ENCODE peak calls at places on chromosome 19, in five cellular contexts. Z is EH, S is astrocyte of the spinal cord, U is pancreas, M is aorta. F is an unnamed sample.

GRCh38 chr19:2049741-2050348 is 1.2 kb downstream of the MKNK2 start:
- DNase-seq in U (peak; percentile 94), M (peak; percentile 89), Z (peak; percentile 66), S (peak; percentile 58), F (no peak)

GRCh38 chr19:29504454-29504853 is 21.3 kb upstream of the VSTM2B start:
- DNase-seq in M (peak; percentile 33), Z (no peak), S (no peak), U (no peak), F (no peak)

GRCh38 chr19:18063463-18063862 is 23.3 kb downstream of the IL12RB1 start:
- DNase-seq in Z (no peak), U (no peak), S (no peak), M (no peak), F (no peak)

GRCh38 chr19:6343462-6343861 is 10.1 kb upstream of the ACER1 start:
- DNase-seq in S (no peak), M (no peak), Z (no peak), U (no peak), F (no peak)

GRCh38 chr19:29384676-29385075 is 141.1 kb upstream of the VSTM2B start:
- DNase-seq in S (no peak), U (no peak), M (peak; percentile 42), Z (no peak), F (no peak)

GRCh38 chr19:47229674-47230121 is 1.3 kb downstream of the BBC3 start:
- DNase-seq in M (no peak), Z (peak; percentile 30), U (no peak), S (peak; percentile 31), F (no peak)

GRCh38 chr19:55614711-55615552 is 9.4 kb downstream of the ZNF784 start:
- DNase-seq in U (no peak), Z (no peak), M (no peak), S (no peak), F (no peak)

GRCh38 chr19:13036366-13036976 is 41.2 kb downstream of the NFIX start:
- DNase-seq in Z (peak; percentile 86), S (peak; percentile 70), U (no peak), M (peak; percentile 90), F (no peak)

GRCh38 chr19:4058696-4059492 is 7.8 kb downstream of the ZBTB7A start:
- DNase-seq in M (peak; percentile 76), S (no peak), U (no peak), Z (no peak), F (no peak)

GRCh38 chr19:33514885-33515485 is 6.6 kb downstream of the PEPD start:
- DNase-seq in Z (peak; percentile 25), S (no peak), U (no peak), M (no peak), F (no peak)

GRCh38 chr19:7500811-7501450 is 12.1 kb upstream of the PEX11G start:
- DNase-seq in M (no peak), Z (peak; percentile 46), S (no peak), U (peak; percentile 45), F (no peak)

GRCh38 chr19:55259540-55260210 is 858 bp upstream of the PPP6R1 start:
- DNase-seq in Z (no peak), U (peak; percentile 57), S (no peak), M (no peak), F (no peak)

GRCh38 chr19:19261350-19262189 is 11.5 kb downstream of the TM6SF2 start:
- DNase-seq in Z (no peak), S (no peak), U (no peak), M (no peak), F (no peak)

GRCh38 chr19:57477191-57478008 is at the start of gene ZNF772:
- DNase-seq in Z (peak; percentile 96), U (peak; percentile 86), M (peak; percentile 95), S (peak; percentile 96), F (peak; percentile 73)

GRCh38 chr19:35476149-35476548 is 14.1 kb downstream of the KRTDAP start:
- DNase-seq in M (no peak), S (no peak), U (no peak), Z (no peak), F (no peak)

GRCh38 chr19:31980851-31981250 is 364.6 kb upstream of the ZNF507 start:
- DNase-seq in S (no peak), M (no peak), U (no peak), Z (no peak), F (no peak)

GRCh38 chr19:19602713-19603320 is 15.7 kb downstream of the PBX4 start:
- DNase-seq in S (no peak), U (no peak), M (no peak), Z (no peak), F (no peak)

GRCh38 chr19:344625-345319 is at the start of gene MIER2:
- DNase-seq in M (peak; percentile 94), S (peak; percentile 69), U (peak; percentile 86), Z (peak; percentile 75), F (peak; percentile 16)

GRCh38 chr19:40778045-40778864 is at the start of gene RAB4B:
- DNase-seq in S (peak; percentile 100), U (peak; percentile 100), Z (peak; percentile 100), M (peak; percentile 100), F (peak; percentile 99)

GRCh38 chr19:43798546-43799409 is 3.5 kb downstream of the LYPD5 start:
- DNase-seq in M (no peak), U (peak; percentile 53), Z (no peak), S (no peak), F (no peak)

GRCh38 chr19:11984986-11985385 is 20.1 kb downstream of the ZNF763 start:
- DNase-seq in S (no peak), U (no peak), M (no peak), Z (no peak), F (no peak)

GRCh38 chr19:6613711-6614110 is 22.8 kb upstream of the CD70 start:
- DNase-seq in S (no peak), M (no peak), Z (no peak), U (no peak), F (no peak)

GRCh38 chr19:54209748-54210494 is 9.3 kb downstream of the RPS9 start:
- DNase-seq in Z (peak; percentile 98), U (peak; percentile 96), S (peak; percentile 98), M (peak; percentile 92), F (no peak)

GRCh38 chr19:39558623-39559117 is 18.7 kb upstream of the EID2 start:
- DNase-seq in M (no peak), S (no peak), Z (no peak), U (no peak), F (no peak)

GRCh38 chr19:3510727-3511126 is 4.6 kb downstream of the FZR1 start:
- DNase-seq in M (no peak), S (no peak), Z (no peak), U (peak; percentile 33), F (no peak)

GRCh38 chr19:4295972-4296771 is 6.0 kb downstream of the TMIGD2 start:
- DNase-seq in M (no peak), S (no peak), Z (no peak), U (no peak), F (no peak)

GRCh38 chr19:13069415-13070369 is 33.0 kb downstream of the LYL1 start:
- DNase-seq in U (no peak), S (no peak), M (no peak), Z (no peak), F (no peak)

GRCh38 chr19:7494416-7495098 is 5.7 kb upstream of the PEX11G start:
- DNase-seq in S (no peak), U (peak; percentile 51), M (no peak), Z (peak; percentile 47), F (no peak)

GRCh38 chr19:23762884-23763711 is 4.4 kb upstream of the ZNF681 start:
- DNase-seq in M (peak; percentile 95), S (peak; percentile 57), U (peak; percentile 86), Z (peak; percentile 47), F (peak; percentile 32)

GRCh38 chr19:39083983-39084731 is at the start of gene ACP7:
- DNase-seq in M (no peak), S (no peak), U (peak; percentile 38), Z (no peak), F (no peak)

F was measured in GM12878.